ENCODE peak calls at places on chromosomes 1 and 21, in nine cellular contexts. X is SK-N-SH, H is transverse colon, S is prostate gland, D is sigmoid colon, G is endothelial cell of umbilical vein, T is esophagus muscularis mucosa, K is HCT116, V is GM12878. M is an unnamed sample.

GRCh38 chr21:40902299-40902698 is 55.3 kb upstream of the DSCAM start:
- DNase-seq in X (no peak), V (no peak), S (peak; percentile 58), H (no peak), G (no peak), K (no peak), D (no peak), T (no peak), M (no peak)

GRCh38 chr1:21594935-21595897 is 73.9 kb downstream of the RAP1GAP start:
- DNase-seq in T (no peak), G (peak; percentile 49), H (peak; percentile 49), V (no peak), X (peak; percentile 86), D (no peak), S (no peak), K (peak; percentile 23), M (peak; percentile 67)

GRCh38 chr1:41359211-41360073 is 1.8 kb upstream of the FOXO6 start:
- DNase-seq in G (no peak), V (no peak), T (no peak), K (no peak), D (no peak), X (no peak), H (no peak), S (no peak), M (no peak)

GRCh38 chr1:236535190-236535589 is 11.4 kb downstream of the LGALS8 start:
- DNase-seq in T (no peak), V (no peak), G (no peak), H (no peak), X (no peak), S (no peak), D (no peak), K (no peak), M (no peak)

GRCh38 chr21:36104306-36105300 is 30.3 kb upstream of the CBR3 start:
- DNase-seq in X (peak; percentile 33), G (peak; percentile 36), K (peak; percentile 24), S (no peak), V (no peak), H (peak; percentile 34), T (no peak), D (no peak), M (no peak)

GRCh38 chr1:225471453-225472301 is 43.8 kb upstream of the LBR start:
- DNase-seq in V (no peak), H (no peak), G (no peak), K (no peak), S (no peak), T (no peak), X (no peak), D (peak; percentile 64), M (no peak)

GRCh38 chr1:173853074-173853473 is 14.7 kb downstream of the GAS5 start:
- DNase-seq in G (peak; percentile 96), H (no peak), V (no peak), T (no peak), X (no peak), K (no peak), S (no peak), D (no peak), M (no peak)

GRCh38 chr1:7267493-7267892 is 482.2 kb downstream of the CAMTA1 start:
- DNase-seq in T (peak; percentile 64), H (no peak), S (no peak), D (no peak), X (no peak), G (no peak), V (no peak), K (no peak), M (no peak)

GRCh38 chr1:94236630-94237290 is 624 bp downstream of the ARHGAP29 start:
- DNase-seq in G (no peak), T (no peak), K (no peak), H (peak; percentile 40), X (no peak), D (peak; percentile 70), S (peak; percentile 35), V (no peak), M (no peak)

GRCh38 chr1:214303538-214303937 is 22.6 kb downstream of the SMYD2 start:
- DNase-seq in V (no peak), K (no peak), G (no peak), T (no peak), H (no peak), S (no peak), X (no peak), D (no peak), M (no peak)

GRCh38 chr1:34780528-34780927 is 486 bp upstream of the GJB3 start:
- DNase-seq in K (no peak), D (peak; percentile 48), G (no peak), S (no peak), V (no peak), T (no peak), X (no peak), H (no peak), M (no peak)

GRCh38 chr1:34781071-34781843 is at the start of gene GJB3:
- DNase-seq in K (no peak), H (peak; percentile 47), T (no peak), D (peak; percentile 50), G (no peak), X (peak; percentile 83), S (no peak), V (no peak), M (no peak)

GRCh38 chr1:34779526-34779925 is 1.5 kb upstream of the GJB3 start:
- DNase-seq in S (no peak), V (no peak), X (no peak), G (no peak), T (no peak), H (no peak), K (peak; percentile 77), D (peak; percentile 18), M (no peak)

GRCh38 chr1:34779962-34780361 is 1.1 kb upstream of the GJB3 start:
- DNase-seq in K (no peak), X (no peak), H (no peak), D (peak; percentile 12), V (no peak), S (no peak), T (no peak), G (no peak), M (no peak)

DNA sequence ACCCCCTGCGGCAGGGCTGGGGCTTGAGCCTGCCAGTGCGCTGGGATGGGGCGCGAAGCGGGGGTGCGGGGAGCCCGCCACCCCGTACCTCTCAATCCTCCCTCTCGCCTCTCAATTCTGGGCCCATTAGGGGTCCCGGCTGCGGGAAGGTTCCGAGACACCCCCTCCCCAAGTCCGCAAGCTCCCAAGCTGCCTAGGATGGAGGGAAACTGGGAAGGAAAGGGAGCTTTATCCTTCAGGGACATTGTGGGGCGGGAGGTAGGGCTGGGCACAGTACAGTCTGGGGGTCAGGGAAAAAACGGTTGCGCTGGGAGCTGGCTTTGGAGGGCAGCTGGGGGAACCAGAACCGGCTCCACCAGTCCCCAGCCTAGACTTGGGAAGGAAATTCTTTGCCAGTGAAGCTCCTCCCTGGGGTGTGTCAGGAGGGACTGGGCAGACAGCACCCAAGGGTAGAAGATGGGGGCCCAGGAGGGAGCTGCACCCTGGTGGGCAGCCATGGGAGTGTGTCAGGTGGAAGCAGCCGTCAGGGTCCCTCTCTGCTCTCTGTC is 904 bp downstream of the GJB3 start:
- DNase-seq in G (no peak), T (no peak), V (no peak), X (no peak), S (peak; percentile 73), K (no peak), H (peak; percentile 74), D (peak; percentile 40), M (no peak)
- H3K4me3 ChIP-seq in G (no peak overlapping the region), T (peak overlapping the region; percentile 30), V (no peak overlapping the region), X (peak overlapping the region; percentile 23), S (peak overlapping the region; percentile 13), K (peak overlapping the region; percentile 84), H (peak overlapping the region; percentile 49), D (peak overlapping the region; percentile 35), M (no peak overlapping the region)

DNA sequence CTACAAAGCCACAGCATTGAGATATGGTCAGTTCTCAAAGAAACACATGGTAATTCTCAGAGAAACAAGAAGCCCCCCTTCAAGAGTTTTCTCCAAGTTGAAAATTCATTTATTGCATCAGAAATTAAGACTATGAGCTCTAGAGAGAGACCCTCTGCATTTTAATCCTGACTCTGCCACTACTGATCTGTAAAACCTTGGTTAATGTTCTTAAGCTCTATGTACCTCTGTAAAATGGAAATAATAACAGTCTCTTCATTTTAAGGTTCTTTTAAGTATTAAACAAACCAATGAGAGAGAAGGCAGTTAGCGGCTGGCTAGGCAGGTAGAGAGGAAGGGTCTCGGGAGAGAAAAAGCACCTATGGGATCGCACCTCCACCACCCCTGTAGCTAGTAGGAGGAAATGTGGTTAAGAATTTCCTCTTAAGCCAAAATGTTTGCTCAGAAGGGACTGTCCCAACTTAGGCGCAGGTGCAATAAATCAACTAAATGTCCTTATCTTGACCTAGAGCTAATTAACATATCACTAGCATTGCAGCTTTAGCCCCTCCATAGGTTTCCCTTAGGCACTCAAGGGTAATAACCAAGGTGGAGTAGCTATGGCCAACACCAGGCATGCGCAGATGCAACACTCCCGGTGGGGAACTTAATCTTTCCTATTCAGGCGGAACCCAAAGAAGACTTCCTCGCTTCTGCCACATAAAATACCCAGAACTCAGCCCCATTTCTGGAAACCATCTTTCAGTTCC is 1685.4 kb downstream of the MRPL39 start:
- DNase-seq in X (no peak), D (no peak), S (no peak), G (no peak), H (no peak), T (no peak), K (no peak), V (no peak), M (no peak)
- TF ChIP-seq POLR2AphosphoS5 in X (no peak), D (no peak), S (no peak), G (no peak), H (no peak), T (no peak), K (no peak), V (no peak), M (no peak)

GRCh38 chr1:246482780-246483179 is 24.3 kb downstream of the SMYD3 start:
- DNase-seq in T (no peak), H (no peak), S (no peak), K (no peak), V (no peak), D (no peak), X (no peak), G (no peak), M (no peak)
- H3K4me3 ChIP-seq in T (peak overlapping the region; percentile 40), H (peak overlapping the region; percentile 0), S (no peak overlapping the region), K (no peak overlapping the region), V (peak overlapping the region; percentile 32), D (peak overlapping the region; percentile 17), X (peak overlapping the region; percentile 1), G (no peak overlapping the region), M (no peak overlapping the region)

DNA sequence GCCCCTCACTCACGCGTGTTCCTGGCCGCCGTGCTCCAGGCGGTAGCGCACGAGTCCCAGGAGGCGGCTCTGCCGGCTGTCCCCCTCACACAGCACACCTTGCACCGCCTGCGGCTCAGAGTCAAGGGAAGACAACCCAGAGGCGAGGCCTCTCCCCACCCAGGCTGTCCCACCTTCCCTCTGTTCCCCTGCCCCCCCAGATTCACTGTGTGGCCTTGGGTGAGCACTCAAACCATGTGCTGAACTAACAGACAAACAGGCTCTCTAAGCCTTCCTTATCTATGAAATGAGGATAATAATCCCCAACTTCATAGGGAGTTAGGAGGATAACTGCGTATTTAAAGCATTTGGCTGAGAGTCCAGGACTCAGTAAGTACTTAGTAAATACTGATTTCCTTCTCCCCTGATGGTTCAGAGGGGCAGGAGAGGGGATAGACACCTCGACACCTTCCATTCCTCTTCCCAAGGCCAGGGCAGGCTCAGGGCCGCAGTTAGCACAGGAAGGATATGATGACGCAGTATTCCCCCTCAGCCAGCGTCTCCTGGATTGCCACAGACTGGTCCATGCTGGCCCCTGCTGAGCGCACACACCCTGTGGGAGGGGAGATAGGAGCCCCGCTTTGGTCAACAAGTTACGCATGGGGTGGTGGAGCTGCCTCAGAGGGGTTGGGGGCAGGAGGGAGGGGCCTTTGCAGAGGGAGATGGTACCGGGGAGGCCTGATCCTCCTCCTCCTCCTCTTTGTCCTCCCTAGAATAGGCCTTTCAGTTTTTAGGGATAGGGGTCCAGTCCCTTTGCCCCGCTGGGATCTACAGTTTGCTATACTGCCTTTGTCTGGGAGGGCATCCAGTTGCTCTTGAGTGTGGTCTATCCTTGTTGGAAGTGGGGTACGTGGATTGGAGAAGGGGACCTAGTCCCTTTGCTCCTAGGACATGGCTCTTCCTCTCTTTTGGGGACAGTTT is 830 bp downstream of the INPP5B start:
- DNase-seq in S (peak; percentile 5), G (peak; percentile 86), V (no peak), X (peak; percentile 59), D (peak; percentile 89), T (no peak), K (no peak), H (peak; percentile 47), M (peak; percentile 30)
- TF ChIP-seq POLR2AphosphoS5 in S (no peak), G (peak; percentile 78), V (no peak), X (no peak), D (no peak), T (peak; percentile 74), K (no peak), H (no peak), M (no peak)

M was measured in HL-60.